ENCODE peak calls at places on chromosome 7, in five cellular contexts. I is neuronal stem cell, P is H9, K is mesendoderm, Y is IMR-90. S is an unnamed sample.

GRCh38 chr7:73971701-73972341 is 56.2 kb upstream of the ELN start:
- DNase-seq in I (no peak), P (peak; percentile 84), K (peak; percentile 85), Y (no peak), S (no peak)

GRCh38 chr7:106285801-106286492 is 1.2 kb upstream of the NAMPT start:
- DNase-seq in I (no peak), P (no peak), K (no peak), Y (peak; percentile 73), S (no peak)

GRCh38 chr7:148115308-148115707 is 475.3 kb upstream of the C7orf33 start:
- DNase-seq in I (no peak), P (no peak), K (no peak), Y (no peak), S (no peak)

GRCh38 chr7:111954474-111955311 is 251.5 kb downstream of the DOCK4 start:
- DNase-seq in I (no peak), P (no peak), K (peak; percentile 23), Y (no peak), S (peak; percentile 28)

GRCh38 chr7:73427902-73428696 is 5.5 kb upstream of the FZD9 start:
- DNase-seq in I (no peak), P (peak; percentile 71), K (no peak), Y (no peak), S (no peak)

GRCh38 chr7:4233621-4234497 is 448.2 kb upstream of the FOXK1 start:
- DNase-seq in I (no peak), P (no peak), K (no peak), Y (no peak), S (no peak)

GRCh38 chr7:117946201-117946633 is 73.0 kb upstream of the CTTNBP2 start:
- DNase-seq in I (no peak), P (peak; percentile 46), K (peak; percentile 78), Y (peak; percentile 16), S (no peak)

GRCh38 chr7:7969306-7970112 is 913 bp downstream of the GLCCI1 start:
- DNase-seq in I (peak; percentile 54), P (peak; percentile 39), K (peak; percentile 78), Y (peak; percentile 40), S (peak; percentile 66)

GRCh38 chr7:112546723-112547513 is 66.1 kb downstream of the LSMEM1 start:
- DNase-seq in I (no peak), P (peak; percentile 62), K (peak; percentile 56), Y (peak; percentile 5), S (no peak)

GRCh38 chr7:103855671-103856070 is 133.8 kb downstream of the RELN start:
- DNase-seq in I (no peak), P (no peak), K (no peak), Y (no peak), S (no peak)

GRCh38 chr7:158353606-158354570 is 233.7 kb downstream of the PTPRN2 start:
- DNase-seq in I (peak; percentile 51), P (peak; percentile 78), K (peak; percentile 81), Y (no peak), S (no peak)

GRCh38 chr7:5591547-5591899 is 167.9 kb upstream of the TNRC18 start:
- DNase-seq in I (peak; percentile 29), P (no peak), K (peak; percentile 95), Y (peak; percentile 80), S (peak; percentile 84)

GRCh38 chr7:36116347-36117200 is 36.5 kb upstream of the EEPD1 start:
- DNase-seq in I (no peak), P (no peak), K (no peak), Y (no peak), S (no peak)

GRCh38 chr7:135210818-135211178 is 528 bp downstream of the WDR91 start:
- DNase-seq in I (peak; percentile 8), P (no peak), K (peak; percentile 26), Y (peak; percentile 26), S (peak; percentile 53)

GRCh38 chr7:69619619-69620018 is 21.3 kb downstream of the AUTS2 start:
- DNase-seq in I (no peak), P (no peak), K (no peak), Y (no peak), S (no peak)

GRCh38 chr7:45937301-45937700 is 16.2 kb upstream of the IGFBP3 start:
- DNase-seq in I (no peak), P (no peak), K (no peak), Y (no peak), S (no peak)

GRCh38 chr7:55261386-55261770 is 103.8 kb upstream of the LANCL2 start:
- DNase-seq in I (no peak), P (peak; percentile 12), K (no peak), Y (no peak), S (no peak)

GRCh38 chr7:42624471-42624870 is 287.4 kb downstream of the C7orf25 start:
- DNase-seq in I (no peak), P (no peak), K (no peak), Y (no peak), S (peak; percentile 39)

GRCh38 chr7:33130184-33130583 is 820 bp downstream of the BBS9 start:
- DNase-seq in I (no peak), P (no peak), K (peak; percentile 40), Y (peak; percentile 8), S (peak; percentile 16)

GRCh38 chr7:42832672-42833071 is 79.2 kb downstream of the C7orf25 start:
- DNase-seq in I (no peak), P (no peak), K (no peak), Y (no peak), S (no peak)

GRCh38 chr7:120233338-120233737 is 39.6 kb upstream of the KCND2 start:
- DNase-seq in I (no peak), P (no peak), K (no peak), Y (no peak), S (no peak)

GRCh38 chr7:23212395-23212794 is 30.5 kb downstream of the NUP42 start:
- DNase-seq in I (no peak), P (no peak), K (no peak), Y (no peak), S (no peak)

GRCh38 chr7:46848944-46849343 is 733.0 kb downstream of the TNS3 start:
- DNase-seq in I (no peak), P (no peak), K (no peak), Y (peak; percentile 71), S (peak; percentile 87)

GRCh38 chr7:42494722-42495121 is 257.7 kb upstream of the GLI3 start:
- DNase-seq in I (no peak), P (no peak), K (no peak), Y (no peak), S (peak; percentile 15)

GRCh38 chr7:128841961-128842673 is 11.9 kb downstream of the FLNC start:
- DNase-seq in I (peak; percentile 36), P (peak; percentile 84), K (peak; percentile 76), Y (peak; percentile 69), S (peak; percentile 51)

GRCh38 chr7:85289279-85289678 is 102.4 kb upstream of the SEMA3D start:
- DNase-seq in I (no peak), P (no peak), K (no peak), Y (no peak), S (no peak)

GRCh38 chr7:130369110-130369711 is 11.1 kb upstream of the CPA1 start:
- DNase-seq in I (no peak), P (no peak), K (peak; percentile 75), Y (peak; percentile 75), S (peak; percentile 92)

GRCh38 chr7:73451780-73452398 is 18.3 kb downstream of the FZD9 start:
- DNase-seq in I (peak; percentile 47), P (no peak), K (peak; percentile 60), Y (peak; percentile 74), S (peak; percentile 74)

GRCh38 chr7:158950914-158951635 is 94.7 kb downstream of the DYNC2I1 start:
- DNase-seq in I (no peak), P (no peak), K (no peak), Y (peak; percentile 5), S (no peak)

GRCh38 chr7:4634166-4634565 is 47.9 kb upstream of the FOXK1 start:
- DNase-seq in I (no peak), P (no peak), K (no peak), Y (no peak), S (no peak)

GRCh38 chr7:157211710-157212109 is 73.0 kb downstream of the UBE3C start:
- DNase-seq in I (no peak), P (no peak), K (no peak), Y (peak; percentile 96), S (peak; percentile 95)

GRCh38 chr7:38034062-38034907 is 113.8 kb downstream of the EPDR1 start:
- DNase-seq in I (no peak), P (no peak), K (no peak), Y (no peak), S (no peak)

GRCh38 chr7:151076863-151077704 is 3.5 kb downstream of the FASTK start:
- DNase-seq in I (no peak), P (peak; percentile 81), K (peak; percentile 53), Y (no peak), S (peak; percentile 28)
- H3K4ac ChIP-seq in I (no peak overlapping the region), P (no peak overlapping the region), K (no peak overlapping the region), Y (no peak overlapping the region), S (peak overlapping the region; percentile 27)

DNA sequence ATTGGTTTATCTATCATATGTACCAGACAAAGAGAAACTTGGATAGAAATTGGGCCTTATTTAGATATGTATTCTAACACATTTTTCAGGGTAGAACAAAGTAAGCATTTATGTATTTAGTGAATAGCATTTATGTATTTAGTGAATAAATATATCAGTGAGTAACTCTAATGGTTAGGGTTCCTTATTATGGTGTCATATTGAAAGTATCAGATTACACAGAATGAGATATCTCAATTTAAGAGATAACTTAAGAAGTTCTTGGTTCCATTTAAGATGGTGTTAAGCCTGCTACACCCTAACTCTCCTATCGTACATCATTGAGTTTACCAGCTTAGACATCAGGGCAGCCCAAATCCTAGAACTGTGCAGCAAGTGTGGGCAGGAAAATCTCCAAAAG is 35.9 kb upstream of the DMTF1 start:
- DNase-seq in I (no peak), P (no peak), K (no peak), Y (no peak), S (no peak)
- H2AK5ac ChIP-seq in I (no peak overlapping the region), P (no peak overlapping the region), K (no peak overlapping the region), Y (no peak overlapping the region), S (no peak overlapping the region)

DNA sequence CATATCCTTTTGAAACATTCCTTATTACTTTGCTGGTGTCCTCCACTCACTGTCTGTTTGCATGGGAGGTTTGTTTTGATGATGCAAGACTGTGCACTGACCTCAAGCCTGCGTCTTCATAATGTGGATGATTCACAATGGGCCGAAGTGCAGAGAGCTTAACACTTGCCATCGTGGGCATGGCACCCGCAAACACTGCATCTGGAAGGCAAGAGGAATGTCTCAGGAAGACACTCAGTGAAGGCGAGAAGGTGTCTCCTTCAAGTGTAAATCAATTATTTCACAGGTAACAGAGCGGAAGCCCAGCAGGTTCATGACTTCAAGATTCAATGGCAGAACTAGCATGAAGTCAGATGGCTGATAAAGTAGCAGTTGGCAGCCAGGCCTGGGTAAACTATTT is 98.1 kb downstream of the DPY19L1 start:
- DNase-seq in I (no peak), P (no peak), K (peak; percentile 35), Y (peak; percentile 94), S (peak; percentile 92)
- H3K4ac ChIP-seq in I (no peak overlapping the region), P (no peak overlapping the region), K (no peak overlapping the region), Y (no peak overlapping the region), S (no peak overlapping the region)

DNA sequence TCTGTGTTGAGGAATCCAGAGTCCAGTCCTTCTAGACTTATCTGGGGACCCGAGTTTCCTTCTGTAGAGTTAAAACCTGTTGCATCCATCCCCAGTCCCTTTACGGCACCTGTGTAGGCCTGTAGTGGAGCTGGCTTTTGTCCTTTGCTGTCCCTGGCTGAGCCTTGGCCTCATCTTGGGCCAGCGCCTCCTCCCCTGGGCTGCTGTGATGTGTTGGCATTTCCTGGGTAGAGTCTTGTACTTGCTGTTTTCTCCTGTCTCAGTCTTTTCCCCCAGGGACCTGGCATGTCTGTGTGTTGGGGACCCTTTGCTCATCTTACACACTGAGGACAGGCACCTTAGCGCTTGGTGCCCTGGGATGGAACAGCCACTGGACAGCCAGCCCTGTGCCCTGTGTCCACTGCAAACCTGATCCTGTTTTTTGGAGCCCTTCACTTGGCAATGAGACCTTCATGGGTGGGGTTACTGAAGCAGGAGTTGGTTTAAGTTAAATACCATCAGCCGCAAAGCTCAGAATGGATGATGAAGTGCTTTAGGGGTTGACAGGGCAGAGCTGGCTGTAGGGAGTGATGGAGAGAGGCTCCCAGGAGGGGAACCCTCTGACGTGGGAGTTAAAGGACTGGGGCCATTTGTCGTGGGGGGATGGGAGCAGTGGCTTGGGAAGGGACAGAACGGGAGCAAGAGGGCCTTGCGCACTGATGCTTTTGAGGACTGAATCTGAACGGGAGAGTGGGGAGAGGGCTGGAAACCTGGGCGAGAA is 50.9 kb downstream of the CUX1 start:
- DNase-seq in I (no peak), P (no peak), K (no peak), Y (no peak), S (peak; percentile 35)
- H2AK5ac ChIP-seq in I (peak overlapping the region; percentile 78), P (no peak overlapping the region), K (no peak overlapping the region), Y (peak overlapping the region; percentile 11), S (peak overlapping the region; percentile 22)

S was measured in mesenchymal stem cell.